ENCODE peak calls at places on chromosomes 5 and 9, in seven cellular contexts. One of them, this sample, is unnamed.

GRCh38 chr9:95132406-95133350 is 184.8 kb downstream of the FANCC start:
- DNase-seq in transverse colon: no peak
- DNase-seq in fibroblast of villous mesenchyme: peak
- DNase-seq in neural progenitor cell: no peak
- DNase-seq in cardiac fibroblast: no peak
- DNase-seq in progenitor cell of endocrine pancreas: no peak
- DNase-seq in A549: no peak
- DNase-seq in this sample: peak

GRCh38 chr5:124935060-124935459 is 188.6 kb upstream of the ZNF608 start:
- DNase-seq in transverse colon: peak
- DNase-seq in fibroblast of villous mesenchyme: no peak
- DNase-seq in neural progenitor cell: no peak
- DNase-seq in cardiac fibroblast: no peak
- DNase-seq in progenitor cell of endocrine pancreas: no peak
- DNase-seq in A549: no peak
- DNase-seq in this sample: no peak

GRCh38 chr5:158511454-158511853 is 588.3 kb downstream of the EBF1 start:
- DNase-seq in transverse colon: peak
- DNase-seq in fibroblast of villous mesenchyme: no peak
- DNase-seq in neural progenitor cell: no peak
- DNase-seq in cardiac fibroblast: no peak
- DNase-seq in progenitor cell of endocrine pancreas: no peak
- DNase-seq in A549: no peak
- DNase-seq in this sample: no peak

GRCh38 chr5:75051217-75051751 is 1.1 kb downstream of the GCNT4 start:
- DNase-seq in transverse colon: peak
- DNase-seq in fibroblast of villous mesenchyme: no peak
- DNase-seq in neural progenitor cell: no peak
- DNase-seq in cardiac fibroblast: peak
- DNase-seq in progenitor cell of endocrine pancreas: no peak
- DNase-seq in A549: no peak
- DNase-seq in this sample: no peak

GRCh38 chr5:39697891-39698290 is 273.1 kb upstream of the DAB2 start:
- DNase-seq in transverse colon: no peak
- DNase-seq in fibroblast of villous mesenchyme: no peak
- DNase-seq in neural progenitor cell: no peak
- DNase-seq in cardiac fibroblast: no peak
- DNase-seq in progenitor cell of endocrine pancreas: no peak
- DNase-seq in A549: no peak
- DNase-seq in this sample: no peak

GRCh38 chr9:136667940-136668760 is 5.4 kb downstream of the EGFL7 start:
- DNase-seq in transverse colon: no peak
- DNase-seq in fibroblast of villous mesenchyme: no peak
- DNase-seq in neural progenitor cell: no peak
- DNase-seq in cardiac fibroblast: no peak
- DNase-seq in progenitor cell of endocrine pancreas: no peak
- DNase-seq in A549: no peak
- DNase-seq in this sample: no peak

GRCh38 chr9:32698706-32699277 is 63.3 kb upstream of the TAF1L start:
- DNase-seq in transverse colon: no peak
- DNase-seq in fibroblast of villous mesenchyme: no peak
- DNase-seq in neural progenitor cell: no peak
- DNase-seq in cardiac fibroblast: no peak
- DNase-seq in progenitor cell of endocrine pancreas: no peak
- DNase-seq in A549: no peak
- DNase-seq in this sample: no peak

GRCh38 chr5:133082128-133082527 is 30.3 kb downstream of the HSPA4 start:
- DNase-seq in transverse colon: no peak
- DNase-seq in fibroblast of villous mesenchyme: no peak
- DNase-seq in neural progenitor cell: no peak
- DNase-seq in cardiac fibroblast: no peak
- DNase-seq in progenitor cell of endocrine pancreas: no peak
- DNase-seq in A549: no peak
- DNase-seq in this sample: no peak

GRCh38 chr9:137611623-137612609 is 6.4 kb downstream of the ARRDC1 start:
- DNase-seq in transverse colon: peak
- DNase-seq in fibroblast of villous mesenchyme: peak
- DNase-seq in neural progenitor cell: no peak
- DNase-seq in cardiac fibroblast: peak
- DNase-seq in progenitor cell of endocrine pancreas: no peak
- DNase-seq in A549: peak
- DNase-seq in this sample: no peak

GRCh38 chr5:33832904-33833575 is 58.8 kb downstream of the ADAMTS12 start:
- DNase-seq in transverse colon: no peak
- DNase-seq in fibroblast of villous mesenchyme: no peak
- DNase-seq in neural progenitor cell: no peak
- DNase-seq in cardiac fibroblast: peak
- DNase-seq in progenitor cell of endocrine pancreas: no peak
- DNase-seq in A549: no peak
- DNase-seq in this sample: no peak

GRCh38 chr5:91219803-91220371 is 163.2 kb downstream of the ARRDC3 start:
- DNase-seq in transverse colon: no peak
- DNase-seq in fibroblast of villous mesenchyme: no peak
- DNase-seq in neural progenitor cell: peak
- DNase-seq in cardiac fibroblast: peak
- DNase-seq in progenitor cell of endocrine pancreas: no peak
- DNase-seq in A549: peak
- DNase-seq in this sample: peak

GRCh38 chr5:74221413-74221812 is 419.1 kb downstream of the ENC1 start:
- DNase-seq in transverse colon: no peak
- DNase-seq in fibroblast of villous mesenchyme: no peak
- DNase-seq in neural progenitor cell: no peak
- DNase-seq in cardiac fibroblast: no peak
- DNase-seq in progenitor cell of endocrine pancreas: no peak
- DNase-seq in A549: no peak
- DNase-seq in this sample: no peak

GRCh38 chr9:68493953-68494541 is 46.6 kb downstream of the TMEM252 start:
- DNase-seq in transverse colon: no peak
- DNase-seq in fibroblast of villous mesenchyme: no peak
- DNase-seq in neural progenitor cell: no peak
- DNase-seq in cardiac fibroblast: no peak
- DNase-seq in progenitor cell of endocrine pancreas: no peak
- DNase-seq in A549: no peak
- DNase-seq in this sample: no peak

GRCh38 chr5:15966066-15966640 is 213.4 kb downstream of the MARCHF11 start:
- DNase-seq in transverse colon: no peak
- DNase-seq in fibroblast of villous mesenchyme: peak
- DNase-seq in neural progenitor cell: no peak
- DNase-seq in cardiac fibroblast: peak
- DNase-seq in progenitor cell of endocrine pancreas: no peak
- DNase-seq in A549: no peak
- DNase-seq in this sample: no peak

GRCh38 chr9:12640021-12640587 is 53.1 kb upstream of the TYRP1 start:
- DNase-seq in transverse colon: no peak
- DNase-seq in fibroblast of villous mesenchyme: peak
- DNase-seq in neural progenitor cell: peak
- DNase-seq in cardiac fibroblast: peak
- DNase-seq in progenitor cell of endocrine pancreas: no peak
- DNase-seq in A549: peak
- DNase-seq in this sample: no peak

GRCh38 chr5:173329370-173330150 is 1.3 kb upstream of the STC2 start:
- DNase-seq in transverse colon: no peak
- DNase-seq in fibroblast of villous mesenchyme: peak
- DNase-seq in neural progenitor cell: peak
- DNase-seq in cardiac fibroblast: no peak
- DNase-seq in progenitor cell of endocrine pancreas: peak
- DNase-seq in A549: peak
- DNase-seq in this sample: peak

GRCh38 chr9:116646661-116647514 is 40.2 kb upstream of the TRIM32 start:
- DNase-seq in transverse colon: no peak
- DNase-seq in fibroblast of villous mesenchyme: peak
- DNase-seq in neural progenitor cell: peak
- DNase-seq in cardiac fibroblast: peak
- DNase-seq in progenitor cell of endocrine pancreas: no peak
- DNase-seq in A549: peak
- DNase-seq in this sample: peak

GRCh38 chr9:131096490-131097258 is at the start of gene AIF1L:
- DNase-seq in transverse colon: no peak
- DNase-seq in fibroblast of villous mesenchyme: no peak
- DNase-seq in neural progenitor cell: peak
- DNase-seq in cardiac fibroblast: no peak
- DNase-seq in progenitor cell of endocrine pancreas: peak
- DNase-seq in A549: no peak
- DNase-seq in this sample: peak

GRCh38 chr9:82606761-82607382 is 456.1 kb downstream of the RASEF start:
- DNase-seq in transverse colon: peak
- DNase-seq in fibroblast of villous mesenchyme: peak
- DNase-seq in neural progenitor cell: peak
- DNase-seq in cardiac fibroblast: peak
- DNase-seq in progenitor cell of endocrine pancreas: peak
- DNase-seq in A549: peak
- DNase-seq in this sample: peak

GRCh38 chr9:87883274-87883673 is 597 bp downstream of the SPATA31E1 start:
- DNase-seq in transverse colon: no peak
- DNase-seq in fibroblast of villous mesenchyme: no peak
- DNase-seq in neural progenitor cell: no peak
- DNase-seq in cardiac fibroblast: no peak
- DNase-seq in progenitor cell of endocrine pancreas: no peak
- DNase-seq in A549: no peak
- DNase-seq in this sample: no peak

GRCh38 chr9:136791466-136792276 is 527 bp downstream of the TMEM141 start:
- DNase-seq in transverse colon: peak
- DNase-seq in fibroblast of villous mesenchyme: peak
- DNase-seq in neural progenitor cell: peak
- DNase-seq in cardiac fibroblast: peak
- DNase-seq in progenitor cell of endocrine pancreas: peak
- DNase-seq in A549: peak
- DNase-seq in this sample: peak

DNA sequence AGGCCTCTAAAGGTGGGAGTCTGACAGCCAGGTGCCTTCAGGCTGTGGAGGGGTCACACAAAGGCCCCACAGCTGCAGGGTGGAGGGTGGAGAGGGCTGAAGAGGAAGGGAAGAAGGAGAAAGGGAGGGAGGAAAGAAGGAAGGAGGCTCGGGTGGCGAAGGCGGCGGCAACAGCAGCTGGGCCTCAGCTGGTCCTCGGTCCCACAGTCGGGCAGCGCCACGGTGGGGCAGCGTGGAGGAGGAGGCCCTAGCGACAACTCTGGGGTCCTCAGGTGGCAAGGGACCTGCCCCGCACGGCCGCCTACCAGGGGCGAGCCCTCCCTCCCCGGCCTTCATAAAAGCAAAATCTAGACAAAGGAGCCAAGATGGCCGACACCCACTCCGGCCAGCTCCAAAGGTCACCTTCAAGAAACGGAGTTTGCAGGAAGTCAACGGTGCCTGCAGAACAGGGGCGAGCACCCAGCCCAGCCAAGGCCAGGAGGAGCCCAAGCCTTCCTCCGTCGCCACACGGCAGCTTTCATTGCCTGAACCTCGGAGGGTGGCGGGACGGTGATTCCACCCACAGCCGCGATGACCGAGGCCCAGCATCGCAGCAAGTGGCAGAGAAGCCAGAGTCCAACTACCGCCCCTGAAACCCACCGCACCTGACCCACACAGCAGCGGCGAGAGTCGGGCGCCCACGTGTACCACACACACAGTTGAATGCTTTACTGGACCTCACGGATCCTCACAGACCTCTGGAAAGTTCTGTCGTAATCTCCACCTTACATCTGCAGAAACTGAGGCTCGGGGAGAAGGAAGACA is 98.7 kb downstream of the VAV2 start:
- DNase-seq in transverse colon: no peak
- DNase-seq in fibroblast of villous mesenchyme: no peak
- DNase-seq in neural progenitor cell: no peak
- DNase-seq in cardiac fibroblast: no peak
- DNase-seq in progenitor cell of endocrine pancreas: no peak
- DNase-seq in A549: no peak
- DNase-seq in this sample: no peak
- TF ChIP-seq CTCF in transverse colon: no peak
- TF ChIP-seq CTCF in fibroblast of villous mesenchyme: no peak
- TF ChIP-seq CTCF in neural progenitor cell: no peak
- TF ChIP-seq CTCF in cardiac fibroblast: no peak
- TF ChIP-seq CTCF in progenitor cell of endocrine pancreas: no peak
- TF ChIP-seq CTCF in A549: no peak
- TF ChIP-seq CTCF in this sample: no peak

DNA sequence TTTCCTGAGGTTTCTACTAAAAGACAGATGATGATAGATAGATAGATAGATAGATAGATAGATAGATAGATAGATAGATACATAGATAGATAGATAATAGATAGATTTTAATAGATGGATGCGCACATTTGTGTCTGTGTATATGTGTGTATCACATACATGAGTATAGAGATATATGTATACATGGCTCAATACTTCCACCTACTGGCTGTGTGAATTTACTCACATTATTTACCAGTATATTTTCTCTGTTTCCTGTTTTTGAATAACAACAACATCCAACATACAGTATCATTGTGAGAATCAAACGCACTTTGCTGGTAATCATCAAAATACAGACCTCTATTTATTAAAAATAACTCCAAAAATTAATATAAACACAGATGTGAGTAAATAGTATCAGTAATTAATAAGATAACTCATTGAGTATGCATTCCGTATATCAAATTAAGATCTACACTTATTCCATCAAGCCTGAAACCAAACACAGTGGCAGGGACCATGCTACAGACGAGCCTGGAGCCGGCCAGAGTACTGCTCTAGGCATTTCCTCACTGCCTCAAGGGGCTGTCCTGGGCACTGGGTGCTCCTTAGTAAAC is 338.0 kb downstream of the SEMA5A start:
- DNase-seq in transverse colon: no peak
- DNase-seq in fibroblast of villous mesenchyme: peak
- DNase-seq in neural progenitor cell: peak
- DNase-seq in cardiac fibroblast: peak
- DNase-seq in progenitor cell of endocrine pancreas: no peak
- DNase-seq in A549: peak
- DNase-seq in this sample: no peak
- TF ChIP-seq CTCF in transverse colon: peak
- TF ChIP-seq CTCF in fibroblast of villous mesenchyme: peak
- TF ChIP-seq CTCF in neural progenitor cell: peak
- TF ChIP-seq CTCF in cardiac fibroblast: peak
- TF ChIP-seq CTCF in progenitor cell of endocrine pancreas: peak
- TF ChIP-seq CTCF in A549: peak
- TF ChIP-seq CTCF in this sample: peak

DNA sequence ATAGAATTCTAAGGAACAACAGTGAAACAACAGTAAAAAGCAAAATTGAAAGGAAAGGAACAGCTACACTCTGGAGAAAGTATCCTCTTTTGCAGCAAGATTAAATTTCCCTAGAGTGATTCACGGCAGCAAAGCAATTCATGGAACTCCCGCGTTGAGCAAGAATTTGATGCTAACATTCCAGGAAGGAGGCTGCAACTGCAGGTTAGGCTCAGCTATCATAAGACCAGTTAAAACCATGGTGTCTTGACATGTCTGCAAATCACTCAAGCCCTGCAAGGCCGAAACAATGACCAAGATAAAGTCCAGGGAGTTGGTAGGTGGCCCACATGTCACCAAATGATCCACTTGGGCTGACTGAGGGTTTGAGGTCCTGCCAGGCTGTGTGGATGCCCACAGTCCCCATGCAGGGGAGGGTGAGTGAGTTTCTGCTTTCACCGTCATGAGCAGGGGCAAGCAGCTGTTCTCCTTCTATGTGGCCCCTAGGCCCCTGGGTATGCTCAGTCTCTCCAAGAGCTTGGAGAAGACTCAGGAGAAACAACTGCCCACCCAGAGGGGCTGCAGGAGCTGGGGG is 9.6 kb downstream of the GADD45G start:
- DNase-seq in transverse colon: no peak
- DNase-seq in fibroblast of villous mesenchyme: no peak
- DNase-seq in neural progenitor cell: no peak
- DNase-seq in cardiac fibroblast: no peak
- DNase-seq in progenitor cell of endocrine pancreas: no peak
- DNase-seq in A549: no peak
- DNase-seq in this sample: no peak
- TF ChIP-seq CTCF in transverse colon: no peak
- TF ChIP-seq CTCF in fibroblast of villous mesenchyme: no peak
- TF ChIP-seq CTCF in neural progenitor cell: no peak
- TF ChIP-seq CTCF in cardiac fibroblast: no peak
- TF ChIP-seq CTCF in progenitor cell of endocrine pancreas: no peak
- TF ChIP-seq CTCF in A549: no peak
- TF ChIP-seq CTCF in this sample: no peak

GRCh38 chr9:89175739-89176360 is 2.8 kb downstream of the SHC3 start:
- DNase-seq in transverse colon: no peak
- DNase-seq in fibroblast of villous mesenchyme: no peak
- DNase-seq in neural progenitor cell: no peak
- DNase-seq in cardiac fibroblast: no peak
- DNase-seq in progenitor cell of endocrine pancreas: no peak
- DNase-seq in A549: no peak
- DNase-seq in this sample: no peak
- TF ChIP-seq CTCF in transverse colon: no peak
- TF ChIP-seq CTCF in fibroblast of villous mesenchyme: no peak
- TF ChIP-seq CTCF in neural progenitor cell: no peak
- TF ChIP-seq CTCF in cardiac fibroblast: no peak
- TF ChIP-seq CTCF in progenitor cell of endocrine pancreas: no peak
- TF ChIP-seq CTCF in A549: no peak
- TF ChIP-seq CTCF in this sample: no peak